ENCODE peak calls at places on chromosomes 2 and 18, in five cellular contexts. I, U, Y, F and L are unnamed samples.

GRCh38 chr2:225041210-225041870 is 928 bp downstream of the DOCK10 start:
- DNase-seq in I (peak; percentile 56), U (peak; percentile 33), F (peak; percentile 62), Y (peak; percentile 65), L (no peak)

GRCh38 chr18:7198326-7198725 is 32.6 kb upstream of the LRRC30 start:
- DNase-seq in F (no peak), I (no peak), Y (peak; percentile 27), U (no peak), L (no peak)

GRCh38 chr2:233470839-233471238 is 95.7 kb downstream of the USP40 start:
- DNase-seq in I (no peak), Y (no peak), F (no peak), U (no peak), L (no peak)

GRCh38 chr2:68469935-68470334 is 2.5 kb downstream of the APLF start:
- DNase-seq in F (no peak), I (no peak), Y (peak; percentile 41), U (no peak), L (peak; percentile 39)

GRCh38 chr2:219521066-219521880 is 7.0 kb downstream of the ASIC4 start:
- DNase-seq in I (no peak), Y (peak; percentile 73), U (no peak), F (peak; percentile 37), L (no peak)

GRCh38 chr2:95389256-95390119 is 13.0 kb upstream of the FAHD2A start:
- DNase-seq in I (peak; percentile 8), F (peak; percentile 49), Y (peak; percentile 85), U (no peak), L (peak; percentile 26)

GRCh38 chr2:72144746-72145657 is 2.7 kb downstream of the CYP26B1 start:
- DNase-seq in I (no peak), F (no peak), U (no peak), Y (peak; percentile 58), L (no peak)

GRCh38 chr18:34222396-34223163 is 2.1 kb downstream of the NOL4 start:
- DNase-seq in Y (peak; percentile 24), I (no peak), U (no peak), F (no peak), L (peak; percentile 10)

GRCh38 chr2:233331536-233331935 is 22.8 kb upstream of the DGKD start:
- DNase-seq in I (peak; percentile 68), U (peak; percentile 71), Y (no peak), F (no peak), L (no peak)

GRCh38 chr2:196384729-196385128 is 213.4 kb upstream of the STK17B start:
- DNase-seq in I (no peak), F (no peak), Y (no peak), U (no peak), L (no peak)

GRCh38 chr18:9913526-9914333 is at the start of gene VAPA:
- DNase-seq in F (peak; percentile 96), U (peak; percentile 90), Y (peak; percentile 98), I (peak; percentile 86), L (peak; percentile 92)

GRCh38 chr18:9914584-9915290 is 921 bp downstream of the VAPA start:
- DNase-seq in Y (peak; percentile 87), F (peak; percentile 84), U (peak; percentile 63), I (peak; percentile 72), L (peak; percentile 80)

GRCh38 chr18:9914334-9914583 is 443 bp downstream of the VAPA start:
- DNase-seq in F (no peak), Y (no peak), I (no peak), U (no peak), L (no peak)

GRCh38 chr18:9915291-9916066 is 1.7 kb downstream of the VAPA start:
- DNase-seq in I (no peak), U (no peak), Y (no peak), F (peak; percentile 7), L (no peak)

GRCh38 chr18:9913151-9913525 is 678 bp upstream of the VAPA start:
- DNase-seq in Y (no peak), U (no peak), I (no peak), F (no peak), L (no peak)
- H3K4me3 ChIP-seq in Y (peak overlapping the region; percentile 95), U (peak overlapping the region; percentile 99), I (peak overlapping the region; percentile 89), F (peak overlapping the region; percentile 87), L (peak overlapping the region; percentile 91)

GRCh38 chr2:175308005-175308404 is 126.5 kb upstream of the ATP5MC3 start:
- DNase-seq in I (no peak), F (no peak), U (no peak), Y (no peak), L (no peak)
- H3K27me3 ChIP-seq in I (no peaks in the 10 kb centered on the region), F (peaks cover 4% of the 10 kb centered on the region), U (no peaks in the 10 kb centered on the region), Y (peaks cover 9% of the 10 kb centered on the region), L (no peaks in the 10 kb centered on the region)

GRCh38 chr2:215332876-215333600 is 21.2 kb downstream of the ATIC start:
- DNase-seq in I (no peak), F (no peak), Y (no peak), U (no peak), L (no peak)
- H3K36me3 ChIP-seq in I (peaks cover 64% of the 10 kb centered on the region), F (peaks cover 17% of the 10 kb centered on the region), Y (peaks cover 80% of the 10 kb centered on the region), U (peaks cover 38% of the 10 kb centered on the region), L (peaks cover 7% of the 10 kb centered on the region)

DNA sequence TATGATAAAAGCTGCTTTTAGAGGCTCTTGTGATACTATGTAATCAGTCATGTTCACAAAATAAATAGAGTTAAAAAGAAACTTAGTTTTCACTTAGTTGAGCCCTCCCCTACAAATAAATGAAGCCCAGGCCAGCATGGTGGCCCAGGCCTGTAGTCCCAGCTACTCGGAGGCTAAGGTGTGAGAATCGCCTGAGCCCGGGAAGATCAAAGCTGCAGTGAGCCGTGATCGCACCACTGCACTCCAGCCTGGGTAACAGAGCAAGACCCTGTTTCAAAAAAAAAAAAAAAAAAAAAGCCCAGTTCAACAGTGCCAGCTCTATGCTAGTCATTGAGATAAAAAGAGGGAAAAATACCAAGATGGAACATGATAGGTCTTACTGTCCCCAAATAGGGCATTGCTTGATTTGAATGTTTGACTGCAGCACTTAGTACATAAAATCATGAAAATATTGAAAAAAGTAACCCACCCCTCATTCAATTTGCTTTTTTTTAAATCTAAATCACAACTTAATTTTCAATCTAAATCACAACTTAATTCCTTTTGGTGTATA is 1.5 kb downstream of the ASNSD1 start:
- DNase-seq in U (no peak), Y (no peak), I (no peak), F (no peak), L (no peak)
- H3K4me3 ChIP-seq in U (peak overlapping the region; percentile 79), Y (peak overlapping the region; percentile 97), I (peak overlapping the region; percentile 79), F (peak overlapping the region; percentile 80), L (no peak overlapping the region)

DNA sequence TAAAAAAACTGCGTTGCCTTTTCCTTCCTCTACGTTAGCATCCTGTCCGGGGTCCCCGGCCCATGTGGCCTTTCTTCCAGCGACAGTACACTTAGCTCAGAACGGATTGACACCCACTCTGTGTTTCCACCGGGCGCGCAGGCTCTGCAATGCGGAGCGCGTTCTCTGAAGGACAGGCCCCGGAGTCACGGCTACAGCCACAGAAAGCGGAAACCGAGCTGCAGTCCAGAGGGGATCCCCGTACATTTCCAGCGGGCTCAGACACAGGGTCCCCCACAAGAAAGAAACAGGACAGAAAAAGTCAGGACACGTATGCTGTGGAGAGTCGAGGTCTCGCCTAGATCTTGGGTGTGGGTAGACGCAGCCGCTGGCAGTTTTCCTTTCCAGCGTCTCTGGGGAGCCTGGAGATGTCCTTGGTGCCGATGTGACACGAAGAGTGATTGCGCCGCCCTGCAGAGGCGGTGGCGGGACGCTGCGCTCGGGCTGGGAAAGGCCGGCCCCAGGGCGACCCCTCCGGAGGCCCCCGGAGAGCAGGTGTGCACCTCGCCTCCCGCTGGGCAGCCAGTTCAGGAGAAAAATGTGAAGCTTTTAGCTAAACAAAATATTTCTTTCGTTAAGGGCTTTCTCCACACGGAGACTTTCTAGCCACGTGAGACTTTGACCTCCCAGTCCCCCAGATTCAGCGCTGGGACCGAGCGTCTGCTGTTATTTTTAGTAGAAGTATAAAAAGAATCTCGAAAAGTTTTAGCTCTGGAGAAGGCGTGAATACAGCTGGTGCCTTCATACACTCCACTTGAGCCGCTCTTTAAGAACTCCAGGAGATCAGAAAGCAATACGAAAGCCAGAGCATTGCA is 1.3 kb upstream of the ACKR3 start:
- DNase-seq in U (peak; percentile 22), Y (peak; percentile 54), F (no peak), I (no peak), L (peak; percentile 29)
- H3K27me3 ChIP-seq in U (no peaks in the 10 kb centered on the region), Y (no peaks in the 10 kb centered on the region), F (peaks cover 60% of the 10 kb centered on the region), I (no peaks in the 10 kb centered on the region), L (no peaks in the 10 kb centered on the region)